ENCODE peak calls at places on chromosomes 1 and 21, in four cellular contexts. One of them, this sample, is unnamed.

GRCh38 chr1:201015551-201016091 is 7.9 kb downstream of the KIF21B start:
- DNase-seq in glomerular endothelial cell: no peak
- DNase-seq in KBM-7: peak
- DNase-seq in memory B cell: no peak
- DNase-seq in this sample: no peak

GRCh38 chr1:185309566-185309965 is 7.5 kb downstream of the IVNS1ABP start:
- DNase-seq in KBM-7: no peak
- DNase-seq in glomerular endothelial cell: no peak
- DNase-seq in memory B cell: no peak
- DNase-seq in this sample: no peak

GRCh38 chr21:44697811-44698734 is 1.1 kb downstream of the KRTAP10-12 start:
- DNase-seq in KBM-7: no peak
- DNase-seq in memory B cell: no peak
- DNase-seq in glomerular endothelial cell: no peak
- DNase-seq in this sample: no peak

GRCh38 chr1:84298688-84299535 is 2.6 kb upstream of the SAMD13 start:
- DNase-seq in glomerular endothelial cell: no peak
- DNase-seq in memory B cell: peak
- DNase-seq in KBM-7: peak
- DNase-seq in this sample: no peak

GRCh38 chr1:26286064-26286416 is 6.2 kb downstream of the SH3BGRL3 start:
- DNase-seq in glomerular endothelial cell: no peak
- DNase-seq in memory B cell: no peak
- DNase-seq in KBM-7: no peak
- DNase-seq in this sample: no peak

GRCh38 chr1:92653605-92654381 is 131.1 kb downstream of the EVI5 start:
- DNase-seq in glomerular endothelial cell: no peak
- DNase-seq in KBM-7: peak
- DNase-seq in memory B cell: no peak
- DNase-seq in this sample: no peak

GRCh38 chr1:224769987-224770693 is 154.0 kb downstream of the CNIH3 start:
- DNase-seq in KBM-7: no peak
- DNase-seq in glomerular endothelial cell: no peak
- DNase-seq in memory B cell: no peak
- DNase-seq in this sample: no peak

GRCh38 chr1:162081316-162081715 is 11.8 kb downstream of the NOS1AP start:
- DNase-seq in glomerular endothelial cell: no peak
- DNase-seq in memory B cell: no peak
- DNase-seq in KBM-7: no peak
- DNase-seq in this sample: no peak

GRCh38 chr1:172708452-172708851 is 49.5 kb downstream of the FASLG start:
- DNase-seq in memory B cell: no peak
- DNase-seq in KBM-7: no peak
- DNase-seq in glomerular endothelial cell: no peak
- DNase-seq in this sample: no peak

GRCh38 chr1:91650764-91651163 is 150.1 kb downstream of the CDC7 start:
- DNase-seq in glomerular endothelial cell: no peak
- DNase-seq in KBM-7: no peak
- DNase-seq in memory B cell: no peak
- DNase-seq in this sample: no peak

GRCh38 chr1:47941609-47942237 is 55.5 kb downstream of the TRABD2B start:
- DNase-seq in glomerular endothelial cell: no peak
- DNase-seq in memory B cell: no peak
- DNase-seq in KBM-7: no peak
- DNase-seq in this sample: no peak

GRCh38 chr1:34405266-34405959 is 228.7 kb downstream of the C1orf94 start:
- DNase-seq in glomerular endothelial cell: no peak
- DNase-seq in memory B cell: no peak
- DNase-seq in KBM-7: no peak
- DNase-seq in this sample: no peak

GRCh38 chr1:147287133-147287865 is 44.8 kb downstream of the CHD1L start:
- DNase-seq in memory B cell: no peak
- DNase-seq in glomerular endothelial cell: no peak
- DNase-seq in KBM-7: no peak
- DNase-seq in this sample: no peak

GRCh38 chr1:94130851-94131595 is 10.1 kb upstream of the ABCA4 start:
- DNase-seq in glomerular endothelial cell: no peak
- DNase-seq in memory B cell: no peak
- DNase-seq in KBM-7: no peak
- DNase-seq in this sample: no peak

GRCh38 chr1:10917513-10918454 is 94.7 kb upstream of the TARDBP start:
- DNase-seq in memory B cell: no peak
- DNase-seq in glomerular endothelial cell: no peak
- DNase-seq in KBM-7: peak
- DNase-seq in this sample: no peak

GRCh38 chr1:224922404-224923164 is 6.9 kb upstream of the DNAH14 start:
- DNase-seq in memory B cell: no peak
- DNase-seq in KBM-7: peak
- DNase-seq in glomerular endothelial cell: no peak
- DNase-seq in this sample: peak

GRCh38 chr1:9490605-9491339 is 48.5 kb upstream of the SLC25A33 start:
- DNase-seq in KBM-7: peak
- DNase-seq in glomerular endothelial cell: peak
- DNase-seq in memory B cell: peak
- DNase-seq in this sample: peak

GRCh38 chr1:205567716-205568115 is 63.2 kb downstream of the CDK18 start:
- DNase-seq in KBM-7: no peak
- DNase-seq in glomerular endothelial cell: no peak
- DNase-seq in memory B cell: no peak
- DNase-seq in this sample: no peak

GRCh38 chr1:154819628-154820590 is 50.2 kb downstream of the KCNN3 start:
- DNase-seq in KBM-7: peak
- DNase-seq in glomerular endothelial cell: no peak
- DNase-seq in memory B cell: no peak
- DNase-seq in this sample: no peak

GRCh38 chr1:21815724-21816311 is 3.8 kb downstream of the LDLRAD2 start:
- DNase-seq in glomerular endothelial cell: no peak
- DNase-seq in KBM-7: peak
- DNase-seq in memory B cell: no peak
- DNase-seq in this sample: no peak

GRCh38 chr1:180154325-180155201 is at the start of gene QSOX1:
- DNase-seq in memory B cell: peak
- DNase-seq in glomerular endothelial cell: no peak
- DNase-seq in KBM-7: peak
- DNase-seq in this sample: peak

GRCh38 chr1:236108027-236108648 is 34.2 kb upstream of the GPR137B start:
- DNase-seq in KBM-7: no peak
- DNase-seq in glomerular endothelial cell: no peak
- DNase-seq in memory B cell: no peak
- DNase-seq in this sample: no peak

GRCh38 chr1:224528900-224529299 is 87.2 kb upstream of the CNIH3 start:
- DNase-seq in KBM-7: no peak
- DNase-seq in glomerular endothelial cell: no peak
- DNase-seq in memory B cell: no peak
- DNase-seq in this sample: no peak

GRCh38 chr1:209653915-209654351 is 1.7 kb upstream of the LAMB3 start:
- DNase-seq in memory B cell: no peak
- DNase-seq in KBM-7: no peak
- DNase-seq in glomerular endothelial cell: no peak
- DNase-seq in this sample: no peak

GRCh38 chr1:196655037-196655436 is 3.2 kb downstream of the CFH start:
- DNase-seq in glomerular endothelial cell: no peak
- DNase-seq in KBM-7: no peak
- DNase-seq in memory B cell: no peak
- DNase-seq in this sample: no peak

This sample was measured in MM.1S.